ENCODE peak calls at places on chromosomes 7 and 10, in four cellular contexts. One of them, this sample, is unnamed.

GRCh38 chr7:100157069-100157333 is 1.5 kb downstream of the TRAPPC14 start:
- DNase-seq in ovary: no peak
- DNase-seq in WTC11: no peak
- DNase-seq in adrenal gland: no peak
- DNase-seq in this sample: no peak

GRCh38 chr7:114354306-114354705 is 60.3 kb upstream of the FOXP2 start:
- DNase-seq in ovary: no peak
- DNase-seq in WTC11: no peak
- DNase-seq in adrenal gland: no peak
- DNase-seq in this sample: no peak

GRCh38 chr10:101062231-101063161 is 707 bp downstream of the KAZALD1 start:
- DNase-seq in ovary: peak; percentile 47
- DNase-seq in WTC11: peak; percentile 78
- DNase-seq in adrenal gland: peak; percentile 56
- DNase-seq in this sample: peak; percentile 46

GRCh38 chr7:2231992-2232765 is 566 bp downstream of the MAD1L1 start:
- DNase-seq in ovary: no peak
- DNase-seq in WTC11: peak; percentile 32
- DNase-seq in adrenal gland: no peak
- DNase-seq in this sample: no peak

GRCh38 chr7:28941633-28942032 is 16.5 kb downstream of the TRIL start:
- DNase-seq in ovary: no peak
- DNase-seq in WTC11: no peak
- DNase-seq in adrenal gland: no peak
- DNase-seq in this sample: no peak

GRCh38 chr7:1626769-1627168 is 43.3 kb upstream of the ELFN1 start:
- DNase-seq in ovary: no peak
- DNase-seq in WTC11: no peak
- DNase-seq in adrenal gland: no peak
- DNase-seq in this sample: no peak

GRCh38 chr10:80415734-80416281 is 7.5 kb downstream of the PRXL2A start:
- DNase-seq in ovary: no peak
- DNase-seq in WTC11: no peak
- DNase-seq in adrenal gland: no peak
- DNase-seq in this sample: no peak

GRCh38 chr7:138258194-138258554 is 181.9 kb downstream of the AKR1D1 start:
- DNase-seq in ovary: no peak
- DNase-seq in WTC11: no peak
- DNase-seq in adrenal gland: peak; percentile 21
- DNase-seq in this sample: no peak

GRCh38 chr10:87538092-87538795 is 33.6 kb downstream of the MINPP1 start:
- DNase-seq in ovary: no peak
- DNase-seq in WTC11: no peak
- DNase-seq in adrenal gland: no peak
- DNase-seq in this sample: no peak

GRCh38 chr7:139827042-139827441 is 2.0 kb upstream of the TBXAS1 start:
- DNase-seq in ovary: no peak
- DNase-seq in WTC11: no peak
- DNase-seq in adrenal gland: no peak
- DNase-seq in this sample: no peak

GRCh38 chr10:78634389-78634815 is 434.4 kb upstream of the ZMIZ1 start:
- DNase-seq in ovary: no peak
- DNase-seq in WTC11: no peak
- DNase-seq in adrenal gland: peak; percentile 64
- DNase-seq in this sample: no peak

GRCh38 chr10:44010873-44011602 is 362.4 kb upstream of the ZNF32 start:
- DNase-seq in ovary: no peak
- DNase-seq in WTC11: no peak
- DNase-seq in adrenal gland: peak; percentile 57
- DNase-seq in this sample: no peak

GRCh38 chr7:55285665-55286064 is 79.5 kb upstream of the LANCL2 start:
- DNase-seq in ovary: no peak
- DNase-seq in WTC11: no peak
- DNase-seq in adrenal gland: no peak
- DNase-seq in this sample: no peak

This sample was measured in testis.